ENCODE peak calls at places on chromosomes 13 and 19, in four cellular contexts. One of them, this sample, is unnamed.

GRCh38 chr19:1862424-1863307 is 713 bp downstream of the KLF16 start:
- DNase-seq in EL: peak; percentile 42
- DNase-seq in HEK293T: peak; percentile 63
- DNase-seq in tibial nerve: no peak
- DNase-seq in this sample: peak; percentile 21

GRCh38 chr13:28528848-28529247 is 33.9 kb upstream of the FLT1 start:
- DNase-seq in EL: peak; percentile 49
- DNase-seq in HEK293T: no peak
- DNase-seq in tibial nerve: no peak
- DNase-seq in this sample: no peak

GRCh38 chr13:62022369-62022768 is 606.7 kb upstream of the PCDH20 start:
- DNase-seq in EL: no peak
- DNase-seq in HEK293T: no peak
- DNase-seq in tibial nerve: no peak
- DNase-seq in this sample: no peak

GRCh38 chr19:8794823-8795222 is 37.3 kb downstream of the ZNF558 start:
- DNase-seq in EL: no peak
- DNase-seq in HEK293T: no peak
- DNase-seq in tibial nerve: no peak
- DNase-seq in this sample: no peak

GRCh38 chr19:42132030-42132628 is at the start of gene POU2F2:
- DNase-seq in EL: peak; percentile 54
- DNase-seq in HEK293T: no peak
- DNase-seq in tibial nerve: no peak
- DNase-seq in this sample: no peak

GRCh38 chr19:47430041-47430802 is 10.9 kb upstream of the MEIS3 start:
- DNase-seq in EL: peak; percentile 34
- DNase-seq in HEK293T: no peak
- DNase-seq in tibial nerve: peak; percentile 23
- DNase-seq in this sample: no peak

GRCh38 chr19:56712609-56713008 is 41.1 kb upstream of the ZNF835 start:
- DNase-seq in EL: no peak
- DNase-seq in HEK293T: no peak
- DNase-seq in tibial nerve: no peak
- DNase-seq in this sample: no peak

GRCh38 chr19:40630571-40631160 is 29.5 kb downstream of the LTBP4 start:
- DNase-seq in EL: no peak
- DNase-seq in HEK293T: no peak
- DNase-seq in tibial nerve: no peak
- DNase-seq in this sample: no peak

GRCh38 chr19:41249707-41250423 is 14.3 kb upstream of the HNRNPUL1 start:
- DNase-seq in EL: no peak
- DNase-seq in HEK293T: no peak
- DNase-seq in tibial nerve: no peak
- DNase-seq in this sample: no peak

GRCh38 chr13:48733739-48734329 is 80.1 kb downstream of the CYSLTR2 start:
- DNase-seq in EL: no peak
- DNase-seq in HEK293T: no peak
- DNase-seq in tibial nerve: no peak
- DNase-seq in this sample: no peak

GRCh38 chr13:32894589-32895001 is 121.6 kb upstream of the KL start:
- DNase-seq in EL: peak; percentile 42
- DNase-seq in HEK293T: no peak
- DNase-seq in tibial nerve: no peak
- DNase-seq in this sample: no peak

GRCh38 chr13:113187905-113188595 is 20.4 kb downstream of the PCID2 start:
- DNase-seq in EL: no peak
- DNase-seq in HEK293T: no peak
- DNase-seq in tibial nerve: no peak
- DNase-seq in this sample: no peak

GRCh38 chr13:106159295-106160195 is 375.9 kb downstream of the EFNB2 start:
- DNase-seq in EL: no peak
- DNase-seq in HEK293T: no peak
- DNase-seq in tibial nerve: no peak
- DNase-seq in this sample: no peak

GRCh38 chr19:53772943-53773342 is 51.2 kb downstream of the NLRP12 start:
- DNase-seq in EL: peak; percentile 61
- DNase-seq in HEK293T: peak; percentile 41
- DNase-seq in tibial nerve: peak; percentile 36
- DNase-seq in this sample: peak; percentile 56

GRCh38 chr13:27005556-27005955 is 166.1 kb downstream of the USP12 start:
- DNase-seq in EL: no peak
- DNase-seq in HEK293T: no peak
- DNase-seq in tibial nerve: no peak
- DNase-seq in this sample: no peak

GRCh38 chr13:79937311-79938243 is 403.3 kb downstream of the SPRY2 start:
- DNase-seq in EL: no peak
- DNase-seq in HEK293T: no peak
- DNase-seq in tibial nerve: no peak
- DNase-seq in this sample: no peak

GRCh38 chr13:41668130-41668757 is 210.9 kb downstream of the RGCC start:
- DNase-seq in EL: peak; percentile 84
- DNase-seq in HEK293T: peak; percentile 69
- DNase-seq in tibial nerve: no peak
- DNase-seq in this sample: peak; percentile 11

GRCh38 chr19:17775245-17775927 is 19.6 kb upstream of the B3GNT3 start:
- DNase-seq in EL: peak; percentile 56
- DNase-seq in HEK293T: peak; percentile 45
- DNase-seq in tibial nerve: no peak
- DNase-seq in this sample: no peak

GRCh38 chr13:95552539-95553270 is at the start of gene CLDN10:
- DNase-seq in EL: no peak
- DNase-seq in HEK293T: no peak
- DNase-seq in tibial nerve: no peak
- DNase-seq in this sample: no peak

GRCh38 chr13:110447801-110448200 is 113.7 kb downstream of the RAB20 start:
- DNase-seq in EL: no peak
- DNase-seq in HEK293T: no peak
- DNase-seq in tibial nerve: no peak
- DNase-seq in this sample: no peak

GRCh38 chr19:42474743-42475142 is 32.0 kb upstream of the CXCL17 start:
- DNase-seq in EL: no peak
- DNase-seq in HEK293T: no peak
- DNase-seq in tibial nerve: no peak
- DNase-seq in this sample: no peak

GRCh38 chr13:46553886-46554855 is 1.2 kb downstream of the LRCH1 start:
- DNase-seq in EL: peak; percentile 95
- DNase-seq in HEK293T: peak; percentile 50
- DNase-seq in tibial nerve: peak; percentile 43
- DNase-seq in this sample: no peak

GRCh38 chr19:17873661-17874422 is 2.1 kb downstream of the SLC5A5 start:
- DNase-seq in EL: no peak
- DNase-seq in HEK293T: peak; percentile 90
- DNase-seq in tibial nerve: no peak
- DNase-seq in this sample: peak; percentile 60

GRCh38 chr19:13162749-13163608 is 12.8 kb downstream of the IER2 start:
- DNase-seq in EL: peak; percentile 98
- DNase-seq in HEK293T: peak; percentile 91
- DNase-seq in tibial nerve: peak; percentile 91
- DNase-seq in this sample: peak; percentile 97

GRCh38 chr13:36193151-36193855 is 21.1 kb downstream of the SOHLH2 start:
- DNase-seq in EL: peak; percentile 42
- DNase-seq in HEK293T: no peak
- DNase-seq in tibial nerve: no peak
- DNase-seq in this sample: peak; percentile 41